ENCODE peak calls at places on chromosomes 12 and 14, in four cellular contexts. One of them, this sample, is unnamed.

GRCh38 chr14:38553586-38553985 is 297.7 kb upstream of the CLEC14A start:
- DNase-seq in D341Med: no peak
- DNase-seq in fibroblast of villous mesenchyme: no peak
- DNase-seq in fibroblast of lung: peak
- DNase-seq in this sample: no peak

GRCh38 chr14:104157303-104157928 is 19.0 kb downstream of the KIF26A start:
- DNase-seq in D341Med: peak
- DNase-seq in fibroblast of villous mesenchyme: no peak
- DNase-seq in fibroblast of lung: no peak
- DNase-seq in this sample: no peak

GRCh38 chr12:27148373-27148772 is 66.0 kb upstream of the C12orf71 start:
- DNase-seq in D341Med: no peak
- DNase-seq in fibroblast of villous mesenchyme: no peak
- DNase-seq in fibroblast of lung: no peak
- DNase-seq in this sample: no peak

GRCh38 chr12:4444031-4444430 is 1.6 kb downstream of the FGF6 start:
- DNase-seq in D341Med: no peak
- DNase-seq in fibroblast of villous mesenchyme: no peak
- DNase-seq in fibroblast of lung: no peak
- DNase-seq in this sample: no peak

GRCh38 chr14:64786296-64787149 is 82.3 kb downstream of the PLEKHG3 start:
- DNase-seq in D341Med: no peak
- DNase-seq in fibroblast of villous mesenchyme: peak
- DNase-seq in fibroblast of lung: peak
- DNase-seq in this sample: no peak

GRCh38 chr14:64775081-64775777 is 71.0 kb downstream of the PLEKHG3 start:
- DNase-seq in D341Med: no peak
- DNase-seq in fibroblast of villous mesenchyme: no peak
- DNase-seq in fibroblast of lung: no peak
- DNase-seq in this sample: no peak

GRCh38 chr12:105331805-105332251 is 1.3 kb downstream of the C12orf75 start:
- DNase-seq in D341Med: no peak
- DNase-seq in fibroblast of villous mesenchyme: no peak
- DNase-seq in fibroblast of lung: no peak
- DNase-seq in this sample: no peak

GRCh38 chr14:100117647-100118376 is 41.6 kb downstream of the DEGS2 start:
- DNase-seq in D341Med: no peak
- DNase-seq in fibroblast of villous mesenchyme: no peak
- DNase-seq in fibroblast of lung: no peak
- DNase-seq in this sample: peak

GRCh38 chr14:63960926-63961567 is 108.2 kb downstream of the SYNE2 start:
- DNase-seq in D341Med: no peak
- DNase-seq in fibroblast of villous mesenchyme: no peak
- DNase-seq in fibroblast of lung: peak
- DNase-seq in this sample: no peak

GRCh38 chr12:120468846-120469449 is 600 bp downstream of the SRSF9 start:
- DNase-seq in D341Med: peak
- DNase-seq in fibroblast of villous mesenchyme: peak
- DNase-seq in fibroblast of lung: peak
- DNase-seq in this sample: no peak